ENCODE peak calls at places on chromosome 7, in eight cellular contexts. One of them, this sample, is unnamed.

GRCh38 chr7:106774768-106775551 is 90.1 kb upstream of the PIK3CG start:
- DNase-seq in MM.1S: no peak
- DNase-seq in epithelial cell of proximal tubule: no peak
- DNase-seq in colonic mucosa: no peak
- DNase-seq in coronary artery: no peak
- DNase-seq in stomach: no peak
- DNase-seq in HFF-Myc: no peak
- DNase-seq in suprapubic skin: no peak
- DNase-seq in this sample: no peak

GRCh38 chr7:46557295-46557711 is 636.2 kb upstream of the IGFBP3 start:
- DNase-seq in MM.1S: no peak
- DNase-seq in epithelial cell of proximal tubule: no peak
- DNase-seq in colonic mucosa: peak
- DNase-seq in coronary artery: no peak
- DNase-seq in stomach: no peak
- DNase-seq in HFF-Myc: no peak
- DNase-seq in suprapubic skin: no peak
- DNase-seq in this sample: no peak

GRCh38 chr7:132437730-132438129 is 138.5 kb downstream of the PLXNA4 start:
- DNase-seq in MM.1S: no peak
- DNase-seq in epithelial cell of proximal tubule: no peak
- DNase-seq in colonic mucosa: no peak
- DNase-seq in coronary artery: no peak
- DNase-seq in stomach: no peak
- DNase-seq in HFF-Myc: no peak
- DNase-seq in suprapubic skin: no peak
- DNase-seq in this sample: no peak

GRCh38 chr7:420142-421055 is 99.2 kb downstream of the PDGFA start:
- DNase-seq in MM.1S: no peak
- DNase-seq in epithelial cell of proximal tubule: no peak
- DNase-seq in colonic mucosa: no peak
- DNase-seq in coronary artery: no peak
- DNase-seq in stomach: no peak
- DNase-seq in HFF-Myc: no peak
- DNase-seq in suprapubic skin: no peak
- DNase-seq in this sample: no peak

GRCh38 chr7:1758417-1758858 is 88.4 kb downstream of the ELFN1 start:
- DNase-seq in MM.1S: peak
- DNase-seq in epithelial cell of proximal tubule: no peak
- DNase-seq in colonic mucosa: no peak
- DNase-seq in coronary artery: no peak
- DNase-seq in stomach: no peak
- DNase-seq in HFF-Myc: peak
- DNase-seq in suprapubic skin: no peak
- DNase-seq in this sample: no peak

GRCh38 chr7:38858281-38858884 is 50.6 kb downstream of the VPS41 start:
- DNase-seq in MM.1S: no peak
- DNase-seq in epithelial cell of proximal tubule: peak
- DNase-seq in colonic mucosa: no peak
- DNase-seq in coronary artery: no peak
- DNase-seq in stomach: no peak
- DNase-seq in HFF-Myc: peak
- DNase-seq in suprapubic skin: no peak
- DNase-seq in this sample: no peak

GRCh38 chr7:41134242-41134872 is 568.5 kb downstream of the INHBA start:
- DNase-seq in MM.1S: no peak
- DNase-seq in epithelial cell of proximal tubule: no peak
- DNase-seq in colonic mucosa: no peak
- DNase-seq in coronary artery: no peak
- DNase-seq in stomach: no peak
- DNase-seq in HFF-Myc: no peak
- DNase-seq in suprapubic skin: no peak
- DNase-seq in this sample: no peak

GRCh38 chr7:24728503-24729364 is 28.5 kb downstream of the GSDME start:
- DNase-seq in MM.1S: no peak
- DNase-seq in epithelial cell of proximal tubule: peak
- DNase-seq in colonic mucosa: no peak
- DNase-seq in coronary artery: no peak
- DNase-seq in stomach: no peak
- DNase-seq in HFF-Myc: no peak
- DNase-seq in suprapubic skin: no peak
- DNase-seq in this sample: no peak

GRCh38 chr7:30752979-30753378 is 1.0 kb downstream of the INMT start:
- DNase-seq in MM.1S: no peak
- DNase-seq in epithelial cell of proximal tubule: no peak
- DNase-seq in colonic mucosa: peak
- DNase-seq in coronary artery: peak
- DNase-seq in stomach: peak
- DNase-seq in HFF-Myc: no peak
- DNase-seq in suprapubic skin: peak
- DNase-seq in this sample: no peak

GRCh38 chr7:35691827-35692307 is 3.1 kb downstream of the HERPUD2 start:
- DNase-seq in MM.1S: no peak
- DNase-seq in epithelial cell of proximal tubule: no peak
- DNase-seq in colonic mucosa: no peak
- DNase-seq in coronary artery: no peak
- DNase-seq in stomach: no peak
- DNase-seq in HFF-Myc: no peak
- DNase-seq in suprapubic skin: no peak
- DNase-seq in this sample: no peak

GRCh38 chr7:73810991-73811360 is 19.8 kb upstream of the CLDN4 start:
- DNase-seq in MM.1S: no peak
- DNase-seq in epithelial cell of proximal tubule: no peak
- DNase-seq in colonic mucosa: peak
- DNase-seq in coronary artery: no peak
- DNase-seq in stomach: peak
- DNase-seq in HFF-Myc: no peak
- DNase-seq in suprapubic skin: peak
- DNase-seq in this sample: no peak

GRCh38 chr7:17646181-17646956 is 293.9 kb downstream of the SNX13 start:
- DNase-seq in MM.1S: no peak
- DNase-seq in epithelial cell of proximal tubule: no peak
- DNase-seq in colonic mucosa: no peak
- DNase-seq in coronary artery: no peak
- DNase-seq in stomach: no peak
- DNase-seq in HFF-Myc: no peak
- DNase-seq in suprapubic skin: no peak
- DNase-seq in this sample: no peak

GRCh38 chr7:132450188-132450587 is 126.1 kb downstream of the PLXNA4 start:
- DNase-seq in MM.1S: no peak
- DNase-seq in epithelial cell of proximal tubule: no peak
- DNase-seq in colonic mucosa: no peak
- DNase-seq in coronary artery: no peak
- DNase-seq in stomach: no peak
- DNase-seq in HFF-Myc: no peak
- DNase-seq in suprapubic skin: no peak
- DNase-seq in this sample: no peak

GRCh38 chr7:118478236-118478635 is 253.7 kb downstream of the ANKRD7 start:
- DNase-seq in MM.1S: no peak
- DNase-seq in epithelial cell of proximal tubule: no peak
- DNase-seq in colonic mucosa: no peak
- DNase-seq in coronary artery: no peak
- DNase-seq in stomach: no peak
- DNase-seq in HFF-Myc: no peak
- DNase-seq in suprapubic skin: no peak
- DNase-seq in this sample: no peak

GRCh38 chr7:73829921-73830617 is 727 bp upstream of the CLDN4 start:
- DNase-seq in MM.1S: no peak
- DNase-seq in epithelial cell of proximal tubule: no peak
- DNase-seq in colonic mucosa: peak
- DNase-seq in coronary artery: no peak
- DNase-seq in stomach: no peak
- DNase-seq in HFF-Myc: no peak
- DNase-seq in suprapubic skin: no peak
- DNase-seq in this sample: no peak

GRCh38 chr7:3482147-3482921 is 181.3 kb downstream of the SDK1 start:
- DNase-seq in MM.1S: no peak
- DNase-seq in epithelial cell of proximal tubule: peak
- DNase-seq in colonic mucosa: no peak
- DNase-seq in coronary artery: no peak
- DNase-seq in stomach: no peak
- DNase-seq in HFF-Myc: no peak
- DNase-seq in suprapubic skin: no peak
- DNase-seq in this sample: no peak

GRCh38 chr7:36749282-36749960 is 25.1 kb upstream of the AOAH start:
- DNase-seq in MM.1S: no peak
- DNase-seq in epithelial cell of proximal tubule: peak
- DNase-seq in colonic mucosa: no peak
- DNase-seq in coronary artery: no peak
- DNase-seq in stomach: no peak
- DNase-seq in HFF-Myc: no peak
- DNase-seq in suprapubic skin: no peak
- DNase-seq in this sample: no peak

GRCh38 chr7:116451958-116452729 is 47.4 kb upstream of the CAV2 start:
- DNase-seq in MM.1S: no peak
- DNase-seq in epithelial cell of proximal tubule: no peak
- DNase-seq in colonic mucosa: no peak
- DNase-seq in coronary artery: no peak
- DNase-seq in stomach: no peak
- DNase-seq in HFF-Myc: no peak
- DNase-seq in suprapubic skin: no peak
- DNase-seq in this sample: no peak
- TF ChIP-seq CTCF in MM.1S: no peak
- TF ChIP-seq CTCF in epithelial cell of proximal tubule: peak
- TF ChIP-seq CTCF in colonic mucosa: no peak
- TF ChIP-seq CTCF in coronary artery: no peak
- TF ChIP-seq CTCF in stomach: no peak
- TF ChIP-seq CTCF in HFF-Myc: no peak
- TF ChIP-seq CTCF in suprapubic skin: no peak
- TF ChIP-seq CTCF in this sample: no peak

DNA sequence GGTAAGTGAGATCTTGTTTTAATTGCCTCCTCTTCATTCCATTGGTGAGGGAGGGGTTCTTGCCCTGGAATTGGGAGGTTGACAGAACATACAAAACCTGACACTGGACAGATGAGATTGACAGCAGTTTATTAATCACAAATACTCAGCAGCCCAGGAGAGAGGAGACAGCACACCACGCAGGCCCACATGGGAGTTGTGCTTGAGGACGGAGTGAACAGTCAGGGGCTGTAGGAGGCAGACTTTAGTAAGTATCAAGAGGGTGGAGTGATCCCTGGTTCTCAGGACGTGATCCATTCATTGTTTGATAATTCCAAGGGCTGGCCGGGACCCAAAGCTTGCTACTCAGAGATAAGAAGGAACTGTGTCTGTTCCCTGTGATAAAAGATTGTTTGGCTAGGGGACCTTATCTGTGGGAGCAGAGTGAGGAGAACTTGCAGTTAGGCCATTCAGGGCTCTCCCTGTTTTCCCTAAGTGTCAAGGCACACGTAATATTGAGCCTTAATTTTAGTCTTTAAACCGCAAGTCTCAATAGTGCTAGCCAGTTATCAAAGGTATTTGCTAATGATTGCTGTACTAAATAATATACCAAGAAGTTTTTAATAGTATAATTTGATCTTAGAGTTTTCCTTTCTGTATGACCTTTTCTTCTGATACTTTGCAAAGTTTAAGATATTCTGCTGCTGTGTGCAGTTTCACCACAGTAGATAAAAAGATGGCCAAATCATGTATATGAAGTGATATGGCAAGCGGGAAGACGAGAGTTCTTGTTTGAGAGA is 14.5 kb downstream of the CAPZA2 start:
- DNase-seq in MM.1S: no peak
- DNase-seq in epithelial cell of proximal tubule: no peak
- DNase-seq in colonic mucosa: peak
- DNase-seq in coronary artery: no peak
- DNase-seq in stomach: peak
- DNase-seq in HFF-Myc: no peak
- DNase-seq in suprapubic skin: no peak
- DNase-seq in this sample: no peak
- TF ChIP-seq CTCF in MM.1S: no peak
- TF ChIP-seq CTCF in epithelial cell of proximal tubule: no peak
- TF ChIP-seq CTCF in colonic mucosa: no peak
- TF ChIP-seq CTCF in coronary artery: no peak
- TF ChIP-seq CTCF in stomach: no peak
- TF ChIP-seq CTCF in HFF-Myc: no peak
- TF ChIP-seq CTCF in suprapubic skin: no peak
- TF ChIP-seq CTCF in this sample: no peak

GRCh38 chr7:43803865-43804264 is 45.4 kb downstream of the BLVRA start:
- DNase-seq in MM.1S: no peak
- DNase-seq in epithelial cell of proximal tubule: no peak
- DNase-seq in colonic mucosa: no peak
- DNase-seq in coronary artery: no peak
- DNase-seq in stomach: no peak
- DNase-seq in HFF-Myc: no peak
- DNase-seq in suprapubic skin: no peak
- DNase-seq in this sample: no peak

DNA sequence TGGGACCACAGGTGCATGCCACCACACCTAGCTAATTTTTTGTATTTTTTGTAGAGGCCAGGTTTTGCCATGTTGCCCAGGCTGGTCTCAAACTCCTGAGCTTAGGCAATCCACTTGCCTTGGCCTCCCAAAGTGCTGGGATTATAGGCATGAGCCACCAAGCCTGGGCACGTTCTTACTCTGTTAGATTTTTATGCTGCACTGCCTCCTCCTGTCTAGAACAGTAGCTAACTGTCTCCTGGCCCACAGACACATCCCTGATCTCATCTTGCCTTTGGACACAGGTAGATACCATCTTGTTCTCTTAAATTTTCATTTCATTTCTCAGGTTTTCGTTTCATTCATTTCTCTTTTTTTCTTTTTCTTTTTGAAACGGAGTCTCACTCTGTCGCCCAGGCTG is 41.1 kb downstream of the BLVRA start:
- DNase-seq in MM.1S: no peak
- DNase-seq in epithelial cell of proximal tubule: no peak
- DNase-seq in colonic mucosa: no peak
- DNase-seq in coronary artery: no peak
- DNase-seq in stomach: no peak
- DNase-seq in HFF-Myc: no peak
- DNase-seq in suprapubic skin: no peak
- DNase-seq in this sample: no peak
- TF ChIP-seq CTCF in MM.1S: no peak
- TF ChIP-seq CTCF in epithelial cell of proximal tubule: peak
- TF ChIP-seq CTCF in colonic mucosa: no peak
- TF ChIP-seq CTCF in coronary artery: no peak
- TF ChIP-seq CTCF in stomach: no peak
- TF ChIP-seq CTCF in HFF-Myc: peak
- TF ChIP-seq CTCF in suprapubic skin: no peak
- TF ChIP-seq CTCF in this sample: no peak

DNA sequence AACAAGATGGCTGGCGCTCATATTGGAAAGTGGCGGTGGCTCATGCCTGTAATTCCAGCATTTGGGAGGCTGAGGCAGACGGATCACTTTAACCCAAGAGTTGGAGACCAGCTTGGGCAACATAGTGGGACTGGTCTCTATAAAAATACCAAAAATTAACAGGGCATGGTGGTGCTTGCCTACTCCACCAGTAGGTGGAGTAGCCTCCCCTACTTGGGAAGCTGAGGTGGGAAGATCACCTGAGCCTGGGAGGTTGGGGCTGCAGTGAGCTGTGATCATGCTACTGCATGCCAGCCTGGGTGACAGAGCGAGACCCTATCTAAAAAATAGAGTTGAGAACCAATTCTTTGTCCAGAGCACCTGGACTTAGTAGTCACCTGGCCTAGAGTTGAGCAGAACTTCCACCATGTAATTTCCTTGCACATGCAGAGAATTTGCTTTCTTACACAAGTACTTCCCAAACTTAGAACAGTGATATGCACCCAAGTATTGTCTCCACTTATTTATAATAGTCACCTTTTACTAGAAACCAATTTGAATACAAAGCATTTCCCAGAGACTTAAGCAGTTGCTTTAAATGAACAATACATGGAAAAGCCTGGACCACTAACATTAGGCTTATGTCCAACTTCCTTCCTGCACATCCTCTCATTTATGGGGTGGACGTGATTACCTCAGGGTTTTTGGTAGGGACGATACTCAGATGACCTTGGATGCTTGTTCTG is 15.9 kb downstream of the LAMB4 start:
- DNase-seq in MM.1S: peak
- DNase-seq in epithelial cell of proximal tubule: no peak
- DNase-seq in colonic mucosa: no peak
- DNase-seq in coronary artery: no peak
- DNase-seq in stomach: no peak
- DNase-seq in HFF-Myc: no peak
- DNase-seq in suprapubic skin: no peak
- DNase-seq in this sample: no peak
- TF ChIP-seq CTCF in MM.1S: peak
- TF ChIP-seq CTCF in epithelial cell of proximal tubule: peak
- TF ChIP-seq CTCF in colonic mucosa: peak
- TF ChIP-seq CTCF in coronary artery: no peak
- TF ChIP-seq CTCF in stomach: peak
- TF ChIP-seq CTCF in HFF-Myc: peak
- TF ChIP-seq CTCF in suprapubic skin: peak
- TF ChIP-seq CTCF in this sample: no peak

This sample was measured in omental fat pad.